ENCODE peak calls at places on chromosomes 16 and 17, in five cellular contexts. One of them, this sample, is unnamed.

GRCh38 chr17:74180336-74180735 is 23.1 kb upstream of the RPL38 start:
- DNase-seq in fibroblast of the aortic adventitia: no peak
- DNase-seq in breast epithelium: no peak
- DNase-seq in HFFc6: no peak
- DNase-seq in heart right ventricle: no peak
- DNase-seq in this sample: no peak

GRCh38 chr17:248337-249235 is 67.1 kb upstream of the DOC2B start:
- DNase-seq in heart right ventricle: no peak
- DNase-seq in HFFc6: no peak
- DNase-seq in breast epithelium: no peak
- DNase-seq in fibroblast of the aortic adventitia: no peak
- DNase-seq in this sample: no peak

GRCh38 chr16:81709369-81709900 is 69.7 kb upstream of the PLCG2 start:
- DNase-seq in fibroblast of the aortic adventitia: no peak
- DNase-seq in HFFc6: no peak
- DNase-seq in breast epithelium: no peak
- DNase-seq in heart right ventricle: no peak
- DNase-seq in this sample: no peak

GRCh38 chr17:82909322-82909904 is 69.6 kb upstream of the ZNF750 start:
- DNase-seq in HFFc6: no peak
- DNase-seq in fibroblast of the aortic adventitia: no peak
- DNase-seq in breast epithelium: no peak
- DNase-seq in heart right ventricle: no peak
- DNase-seq in this sample: no peak

GRCh38 chr17:62089296-62089695 is 24.2 kb upstream of the MED13 start:
- DNase-seq in breast epithelium: no peak
- DNase-seq in HFFc6: no peak
- DNase-seq in heart right ventricle: no peak
- DNase-seq in fibroblast of the aortic adventitia: no peak
- DNase-seq in this sample: no peak

GRCh38 chr17:46010597-46011186 is 11.6 kb downstream of the STH start:
- DNase-seq in heart right ventricle: no peak
- DNase-seq in fibroblast of the aortic adventitia: no peak
- DNase-seq in breast epithelium: no peak
- DNase-seq in HFFc6: no peak
- DNase-seq in this sample: no peak

GRCh38 chr17:2222901-2223616 is 80.5 kb downstream of the SMG6 start:
- DNase-seq in breast epithelium: no peak
- DNase-seq in fibroblast of the aortic adventitia: peak; percentile 95
- DNase-seq in HFFc6: peak; percentile 63
- DNase-seq in heart right ventricle: peak; percentile 69
- DNase-seq in this sample: no peak

GRCh38 chr16:85396879-85397871 is 215.9 kb upstream of the GSE1 start:
- DNase-seq in HFFc6: no peak
- DNase-seq in heart right ventricle: no peak
- DNase-seq in fibroblast of the aortic adventitia: no peak
- DNase-seq in breast epithelium: no peak
- DNase-seq in this sample: no peak

GRCh38 chr17:33033176-33033575 is 41.5 kb downstream of the SPACA3 start:
- DNase-seq in heart right ventricle: no peak
- DNase-seq in HFFc6: no peak
- DNase-seq in breast epithelium: no peak
- DNase-seq in fibroblast of the aortic adventitia: no peak
- DNase-seq in this sample: no peak

GRCh38 chr16:77383606-77384187 is 51.1 kb downstream of the ADAMTS18 start:
- DNase-seq in HFFc6: no peak
- DNase-seq in breast epithelium: no peak
- DNase-seq in heart right ventricle: no peak
- DNase-seq in fibroblast of the aortic adventitia: no peak
- DNase-seq in this sample: no peak

GRCh38 chr17:65902831-65903549 is 288.9 kb downstream of the CEP112 start:
- DNase-seq in heart right ventricle: no peak
- DNase-seq in breast epithelium: no peak
- DNase-seq in HFFc6: no peak
- DNase-seq in fibroblast of the aortic adventitia: no peak
- DNase-seq in this sample: no peak

GRCh38 chr17:68346448-68346847 is 55.2 kb downstream of the ARSG start:
- DNase-seq in heart right ventricle: no peak
- DNase-seq in breast epithelium: no peak
- DNase-seq in HFFc6: no peak
- DNase-seq in fibroblast of the aortic adventitia: no peak
- DNase-seq in this sample: no peak

DNA sequence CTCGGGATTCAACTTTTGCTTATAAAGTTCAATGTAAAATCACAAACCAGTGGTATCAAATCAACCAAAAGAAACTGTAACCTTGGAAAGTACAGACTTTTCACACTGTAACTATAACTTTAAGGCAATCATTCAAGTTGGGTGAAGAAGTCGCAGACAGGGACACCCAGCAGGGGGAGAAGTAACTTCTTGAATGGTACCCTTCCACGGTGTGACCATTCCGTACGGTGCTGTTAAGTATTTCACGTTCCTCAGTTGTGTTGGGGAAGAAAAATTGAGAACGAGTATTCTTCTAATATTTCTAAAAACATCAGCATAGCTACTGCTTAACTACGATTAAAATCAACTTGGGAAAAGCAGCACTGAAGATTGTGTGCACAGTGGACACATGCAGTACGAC is 55.8 kb downstream of the MYH10 start:
- DNase-seq in heart right ventricle: no peak
- DNase-seq in breast epithelium: no peak
- DNase-seq in HFFc6: no peak
- DNase-seq in fibroblast of the aortic adventitia: peak; percentile 62
- DNase-seq in this sample: no peak
- TF ChIP-seq CTCF in heart right ventricle: no peak
- TF ChIP-seq CTCF in breast epithelium: no peak
- TF ChIP-seq CTCF in HFFc6: peak; percentile 34
- TF ChIP-seq CTCF in fibroblast of the aortic adventitia: peak; percentile 36
- TF ChIP-seq CTCF in this sample: no peak

GRCh38 chr16:58464047-58464915 is 35.7 kb upstream of the NDRG4 start:
- DNase-seq in HFFc6: no peak
- DNase-seq in breast epithelium: no peak
- DNase-seq in heart right ventricle: peak; percentile 62
- DNase-seq in fibroblast of the aortic adventitia: no peak
- DNase-seq in this sample: no peak

GRCh38 chr16:58462997-58463891 is 36.7 kb upstream of the NDRG4 start:
- DNase-seq in heart right ventricle: peak; percentile 36
- DNase-seq in fibroblast of the aortic adventitia: no peak
- DNase-seq in HFFc6: no peak
- DNase-seq in breast epithelium: no peak
- DNase-seq in this sample: no peak

GRCh38 chr16:58466396-58466795 is 33.5 kb upstream of the NDRG4 start:
- DNase-seq in fibroblast of the aortic adventitia: no peak
- DNase-seq in breast epithelium: no peak
- DNase-seq in HFFc6: no peak
- DNase-seq in heart right ventricle: no peak
- DNase-seq in this sample: no peak

GRCh38 chr16:58465817-58466216 is 34.1 kb upstream of the NDRG4 start:
- DNase-seq in fibroblast of the aortic adventitia: no peak
- DNase-seq in breast epithelium: no peak
- DNase-seq in heart right ventricle: no peak
- DNase-seq in HFFc6: no peak
- DNase-seq in this sample: no peak

DNA sequence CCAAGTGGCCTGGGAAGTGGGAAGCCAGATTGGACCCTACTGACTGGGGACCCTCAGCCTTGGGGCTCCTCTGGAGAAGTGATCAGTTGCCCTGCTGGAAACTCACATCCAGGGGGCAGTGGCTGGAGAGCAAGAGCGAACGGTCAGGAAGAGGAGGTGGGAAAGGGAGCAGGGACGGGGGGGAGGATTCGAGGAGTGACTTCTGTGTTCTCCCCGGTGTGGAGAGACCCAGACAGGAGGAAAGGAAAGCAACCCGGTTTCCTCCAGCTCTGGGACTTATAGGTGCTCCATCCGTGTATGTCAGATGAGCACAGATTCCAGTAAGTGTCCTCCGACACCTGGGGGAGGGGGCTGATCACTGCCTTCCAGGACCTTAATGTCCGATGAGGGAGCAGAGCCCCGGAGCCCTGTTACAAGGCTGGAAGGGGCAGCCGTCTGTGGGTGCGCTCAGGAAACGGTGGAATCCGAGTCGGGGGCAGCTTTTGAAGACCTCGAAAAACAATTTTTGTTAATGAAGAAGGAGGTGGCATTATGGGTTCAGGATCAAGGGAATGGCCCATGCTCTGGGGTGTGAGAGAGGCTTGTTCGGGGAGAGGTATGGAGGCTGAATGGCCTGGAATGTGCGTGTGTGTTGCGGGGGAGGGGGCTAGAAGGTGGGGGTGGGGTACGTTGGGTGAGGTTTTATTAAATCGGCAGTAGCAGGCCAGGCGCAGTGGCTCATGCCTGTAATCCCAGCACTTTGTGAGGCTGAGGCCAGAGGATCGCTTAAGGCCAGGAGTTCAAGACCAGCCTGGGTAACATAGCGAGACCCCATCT is 34.8 kb upstream of the NDRG4 start:
- DNase-seq in fibroblast of the aortic adventitia: no peak
- DNase-seq in heart right ventricle: peak; percentile 59
- DNase-seq in HFFc6: no peak
- DNase-seq in breast epithelium: no peak
- DNase-seq in this sample: no peak
- TF ChIP-seq CTCF in fibroblast of the aortic adventitia: peak; percentile 31
- TF ChIP-seq CTCF in heart right ventricle: no peak
- TF ChIP-seq CTCF in HFFc6: peak; percentile 21
- TF ChIP-seq CTCF in breast epithelium: no peak
- TF ChIP-seq CTCF in this sample: no peak

DNA sequence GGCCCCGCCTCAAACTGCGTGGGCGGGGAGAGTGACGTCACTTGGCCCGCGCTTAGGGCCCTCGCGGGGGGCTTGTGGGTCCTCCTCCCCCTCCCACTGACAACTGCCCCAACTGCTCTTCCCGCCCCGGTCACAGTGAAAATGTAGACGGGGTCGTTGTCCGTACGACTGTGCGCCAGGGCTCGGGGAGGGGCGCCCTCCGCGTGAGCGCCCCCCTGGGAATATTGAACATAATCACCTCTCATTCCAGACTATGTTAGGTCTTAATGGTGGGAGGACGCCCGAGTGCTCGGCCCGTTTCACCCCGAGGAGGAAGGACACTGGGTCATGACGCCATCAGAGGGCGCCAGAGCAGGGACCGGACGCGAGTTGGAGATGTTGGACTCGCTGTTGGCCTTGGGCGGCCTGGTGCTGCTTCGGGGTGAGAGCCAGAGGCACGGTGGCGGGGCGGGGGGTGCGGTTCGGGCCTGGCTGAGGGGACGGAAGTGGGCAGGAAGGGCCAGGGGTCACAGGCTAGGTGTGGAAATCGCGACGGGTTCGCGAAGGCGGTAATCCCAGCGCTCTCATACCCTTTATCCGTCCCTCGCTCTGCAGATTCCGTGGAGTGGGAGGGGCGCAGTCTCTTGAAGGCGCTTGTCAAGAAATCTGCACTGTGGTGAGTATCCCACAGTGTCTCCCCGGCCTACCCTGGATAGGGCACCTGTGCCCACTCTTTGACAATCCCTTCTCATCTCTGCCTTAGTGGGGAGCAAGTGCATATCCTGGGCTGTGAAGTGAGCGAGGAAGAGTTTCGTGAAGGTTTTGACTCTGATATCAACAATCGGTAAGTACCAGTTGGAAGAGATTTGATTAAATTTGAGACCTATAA is at the start of gene ELP5:
- DNase-seq in breast epithelium: peak; percentile 92
- DNase-seq in fibroblast of the aortic adventitia: peak; percentile 96
- DNase-seq in HFFc6: peak; percentile 89
- DNase-seq in heart right ventricle: peak; percentile 97
- DNase-seq in this sample: peak; percentile 92
- TF ChIP-seq CTCF in breast epithelium: peak; percentile 44
- TF ChIP-seq CTCF in fibroblast of the aortic adventitia: no peak
- TF ChIP-seq CTCF in HFFc6: peak; percentile 69
- TF ChIP-seq CTCF in heart right ventricle: no peak
- TF ChIP-seq CTCF in this sample: no peak

DNA sequence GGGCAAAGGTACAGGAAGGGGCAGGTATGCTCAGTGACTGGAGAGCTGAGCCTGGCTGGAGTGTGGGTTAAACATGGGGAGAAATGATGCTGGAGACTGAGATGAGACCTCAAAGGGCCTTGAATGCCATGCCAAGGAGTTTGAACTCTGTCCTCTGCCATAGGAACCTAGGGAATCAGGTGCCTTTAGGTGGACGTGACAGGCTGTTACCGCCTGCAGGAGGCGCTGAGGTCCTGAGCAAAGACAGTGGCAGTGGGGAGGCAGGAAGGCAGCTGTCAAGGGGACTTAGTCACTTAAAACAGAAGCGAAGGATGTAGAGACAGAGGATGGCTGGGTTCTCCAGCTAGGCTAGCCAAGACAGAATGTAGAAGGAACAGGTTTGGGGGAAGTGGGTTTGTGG is 9.1 kb downstream of the PSMB3 start:
- DNase-seq in heart right ventricle: no peak
- DNase-seq in breast epithelium: no peak
- DNase-seq in HFFc6: peak; percentile 35
- DNase-seq in fibroblast of the aortic adventitia: no peak
- DNase-seq in this sample: no peak
- TF ChIP-seq CTCF in heart right ventricle: no peak
- TF ChIP-seq CTCF in breast epithelium: no peak
- TF ChIP-seq CTCF in HFFc6: peak; percentile 71
- TF ChIP-seq CTCF in fibroblast of the aortic adventitia: peak; percentile 21
- TF ChIP-seq CTCF in this sample: no peak

GRCh38 chr16:7614022-7614795 is 281.6 kb downstream of the RBFOX1 start:
- DNase-seq in fibroblast of the aortic adventitia: no peak
- DNase-seq in HFFc6: no peak
- DNase-seq in breast epithelium: no peak
- DNase-seq in heart right ventricle: no peak
- DNase-seq in this sample: no peak

GRCh38 chr16:7613518-7613917 is 280.9 kb downstream of the RBFOX1 start:
- DNase-seq in fibroblast of the aortic adventitia: no peak
- DNase-seq in HFFc6: no peak
- DNase-seq in breast epithelium: no peak
- DNase-seq in heart right ventricle: no peak
- DNase-seq in this sample: no peak

GRCh38 chr16:7615565-7615964 is 282.9 kb downstream of the RBFOX1 start:
- DNase-seq in HFFc6: no peak
- DNase-seq in breast epithelium: no peak
- DNase-seq in heart right ventricle: no peak
- DNase-seq in fibroblast of the aortic adventitia: no peak
- DNase-seq in this sample: no peak
- TF ChIP-seq CTCF in HFFc6: no peak
- TF ChIP-seq CTCF in breast epithelium: no peak
- TF ChIP-seq CTCF in heart right ventricle: no peak
- TF ChIP-seq CTCF in fibroblast of the aortic adventitia: no peak
- TF ChIP-seq CTCF in this sample: no peak

GRCh38 chr16:29664133-29664912 is 1.3 kb downstream of the SPN start:
- DNase-seq in HFFc6: no peak
- DNase-seq in heart right ventricle: no peak
- DNase-seq in breast epithelium: no peak
- DNase-seq in fibroblast of the aortic adventitia: no peak
- DNase-seq in this sample: no peak
- TF ChIP-seq CTCF in HFFc6: no peak
- TF ChIP-seq CTCF in heart right ventricle: no peak
- TF ChIP-seq CTCF in breast epithelium: no peak
- TF ChIP-seq CTCF in fibroblast of the aortic adventitia: no peak
- TF ChIP-seq CTCF in this sample: no peak